ENCODE peak calls at places on chromosome 13, in eight cellular contexts. H is upper lobe of left lung, Z is ovary, M is sigmoid colon, E is K562, W is tibial nerve, U is HepG2, P is SK-N-SH. V is an unnamed sample.

GRCh38 chr13:24654741-24655140 is 25.5 kb upstream of the ATP12A start:
- DNase-seq in H (no peak), Z (no peak), M (no peak), E (no peak), W (no peak), U (no peak), P (no peak), V (no peak)

GRCh38 chr13:103055166-103055565 is 11.1 kb downstream of the SLC10A2 start:
- DNase-seq in H (no peak), Z (no peak), M (no peak), E (no peak), W (no peak), U (no peak), P (no peak), V (no peak)

GRCh38 chr13:25233861-25234260 is 53.4 kb downstream of the MTMR6 start:
- DNase-seq in H (no peak), Z (no peak), M (no peak), E (no peak), W (no peak), U (no peak), P (no peak), V (no peak)

GRCh38 chr13:79678100-79678499 is 197.1 kb downstream of the NDFIP2 start:
- DNase-seq in H (no peak), Z (no peak), M (no peak), E (no peak), W (no peak), U (peak), P (no peak), V (no peak)

GRCh38 chr13:35005051-35005450 is 63.0 kb downstream of the NBEA start:
- DNase-seq in H (no peak), Z (no peak), M (no peak), E (no peak), W (no peak), U (no peak), P (no peak), V (no peak)

GRCh38 chr13:109816979-109817275 is 30.5 kb upstream of the IRS2 start:
- DNase-seq in H (no peak), Z (no peak), M (no peak), E (no peak), W (no peak), U (no peak), P (no peak), V (no peak)

GRCh38 chr13:29598321-29598720 is 2.8 kb upstream of the SLC7A1 start:
- DNase-seq in H (no peak), Z (no peak), M (no peak), E (no peak), W (no peak), U (no peak), P (no peak), V (no peak)

GRCh38 chr13:83215627-83216026 is 666.6 kb downstream of the SLITRK1 start:
- DNase-seq in H (no peak), Z (no peak), M (no peak), E (no peak), W (no peak), U (no peak), P (no peak), V (no peak)

GRCh38 chr13:79307866-79308298 is 98.2 kb downstream of the RBM26 start:
- DNase-seq in H (no peak), Z (peak), M (no peak), E (no peak), W (no peak), U (no peak), P (no peak), V (no peak)

GRCh38 chr13:98775844-98776598 is 23.5 kb upstream of the SLC15A1 start:
- DNase-seq in H (no peak), Z (no peak), M (no peak), E (peak), W (no peak), U (peak), P (no peak), V (peak)

GRCh38 chr13:110023729-110024645 is 237.6 kb upstream of the IRS2 start:
- DNase-seq in H (no peak), Z (peak), M (peak), E (no peak), W (no peak), U (no peak), P (no peak), V (peak)

GRCh38 chr13:113209336-113209879 is at the start of gene CUL4A:
- DNase-seq in H (peak), Z (peak), M (peak), E (peak), W (peak), U (peak), P (peak), V (peak)

GRCh38 chr13:58884353-58884752 is 1252.8 kb downstream of the PCDH17 start:
- DNase-seq in H (no peak), Z (no peak), M (no peak), E (no peak), W (no peak), U (no peak), P (no peak), V (no peak)

GRCh38 chr13:34567558-34567957 is 374.5 kb upstream of the NBEA start:
- DNase-seq in H (no peak), Z (no peak), M (no peak), E (no peak), W (no peak), U (peak), P (no peak), V (no peak)

GRCh38 chr13:77918391-77919261 is at the start of gene EDNRB:
- DNase-seq in H (peak), Z (peak), M (peak), E (no peak), W (peak), U (no peak), P (peak), V (peak)
- TF ChIP-seq EP300 in H (no peak), Z (no peak), M (no peak), E (no peak), W (peak), U (no peak), P (no peak), V (no peak)

DNA sequence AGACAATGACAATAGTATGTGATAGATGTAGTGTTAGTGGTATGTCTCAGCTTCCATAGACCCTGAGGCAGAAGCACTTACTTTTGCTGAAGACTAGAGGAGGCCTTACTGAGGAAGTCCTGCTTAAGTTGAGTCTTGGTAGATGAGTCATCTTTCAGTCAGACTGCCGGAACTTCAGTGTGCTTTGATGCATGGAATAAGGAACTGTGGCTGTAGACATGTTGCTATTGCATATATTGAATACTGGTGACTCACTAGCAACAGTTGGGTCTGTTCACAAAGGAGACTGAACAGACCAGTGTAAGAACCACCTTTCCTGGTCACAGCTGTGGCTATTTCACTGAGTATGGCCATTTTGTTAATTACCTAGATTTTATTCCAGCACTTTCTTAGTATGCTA is 1000.6 kb downstream of the OLFM4 start:
- DNase-seq in H (no peak), Z (no peak), M (no peak), E (no peak), W (no peak), U (no peak), P (no peak), V (no peak)
- TF ChIP-seq EP300 in H (no peak), Z (no peak), M (no peak), E (no peak), W (no peak), U (no peak), P (no peak), V (no peak)

DNA sequence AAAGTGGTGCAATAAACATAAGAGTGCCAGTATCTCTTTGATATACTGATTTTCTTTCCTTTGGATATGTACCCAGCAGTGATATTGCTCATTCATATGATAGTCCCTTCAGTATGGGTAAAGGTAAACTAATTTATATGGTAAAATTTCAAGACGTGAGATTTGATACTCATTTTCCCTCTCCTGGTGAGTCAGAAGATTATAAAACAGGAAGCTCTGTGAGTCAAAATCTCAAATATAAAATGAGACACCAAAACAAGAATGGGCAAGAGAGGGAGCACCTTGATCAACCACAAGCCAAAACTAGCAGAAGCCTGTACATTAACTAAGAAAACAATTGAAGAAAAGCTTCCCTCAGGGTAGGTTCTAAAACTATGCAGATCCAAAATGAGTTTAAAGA is 216.3 kb downstream of the SLITRK6 start:
- DNase-seq in H (no peak), Z (no peak), M (no peak), E (no peak), W (no peak), U (no peak), P (no peak), V (no peak)
- TF ChIP-seq EP300 in H (no peak), Z (no peak), M (no peak), E (no peak), W (no peak), U (no peak), P (no peak), V (no peak)

GRCh38 chr13:63120883-63121282 is 1705.2 kb upstream of the PCDH20 start:
- DNase-seq in H (no peak), Z (no peak), M (no peak), E (no peak), W (no peak), U (no peak), P (no peak), V (no peak)

DNA sequence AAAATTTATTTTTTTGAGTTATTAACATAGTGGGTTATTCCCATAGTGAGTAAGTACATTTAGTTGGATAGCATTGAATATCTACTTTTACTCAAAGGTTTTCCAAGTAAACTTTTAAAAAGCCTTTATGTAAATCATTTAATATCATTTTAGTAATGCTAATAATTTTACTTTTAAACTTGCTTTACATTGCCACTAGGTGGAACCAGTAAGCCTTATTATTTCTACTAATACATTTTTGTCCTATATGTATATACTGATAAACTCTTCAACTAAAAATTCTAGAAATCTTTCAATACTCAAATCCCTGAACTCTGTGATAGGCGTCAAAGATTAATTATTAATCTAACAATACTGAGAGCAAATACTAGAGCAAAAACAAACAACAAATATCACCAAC is 1709.2 kb upstream of the PCDH20 start:
- DNase-seq in H (no peak), Z (no peak), M (no peak), E (no peak), W (no peak), U (peak), P (peak), V (no peak)
- TF ChIP-seq EP300 in H (no peak), Z (no peak), M (no peak), E (no peak), W (no peak), U (no peak), P (no peak), V (no peak)

DNA sequence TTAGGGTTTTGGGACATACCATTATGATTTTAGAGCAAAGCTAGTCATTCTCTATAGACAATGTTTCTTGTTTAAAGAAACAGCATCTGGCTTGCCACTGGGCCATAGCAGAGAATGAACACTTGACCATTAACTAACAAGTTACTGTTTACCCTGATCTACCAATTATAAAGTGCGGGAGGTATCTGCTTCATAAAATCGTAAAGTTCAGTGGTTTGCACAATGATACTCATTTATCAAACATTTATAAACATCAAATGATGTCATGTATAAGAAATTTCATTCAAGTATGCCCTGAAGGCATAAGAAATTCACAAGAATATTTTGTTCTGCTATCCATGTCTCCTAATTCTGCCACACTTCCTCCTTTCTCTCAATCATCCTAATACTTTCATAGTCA is 139.2 kb downstream of the PCDH20 start:
- DNase-seq in H (no peak), Z (no peak), M (no peak), E (no peak), W (no peak), U (no peak), P (no peak), V (no peak)
- TF ChIP-seq EP300 in H (no peak), Z (no peak), M (no peak), E (no peak), W (no peak), U (no peak), P (no peak), V (no peak)